ENCODE peak calls at places on chromosome 1, in four cellular contexts. R is IMR-90, D is foreskin fibroblast, K is lower leg skin. N is an unnamed sample.

GRCh38 chr1:209787551-209787950 is 3.2 kb upstream of the C1orf74 start:
- DNase-seq in D (no peak), R (peak), K (peak), N (no peak)

GRCh38 chr1:173420330-173420806 is 56.8 kb upstream of the PRDX6 start:
- DNase-seq in R (peak), K (peak), D (peak), N (no peak)

GRCh38 chr1:36792292-36792691 is 242.0 kb downstream of the GRIK3 start:
- DNase-seq in K (no peak), D (no peak), R (no peak), N (no peak)

GRCh38 chr1:43545686-43546387 is 15.2 kb downstream of the PTPRF start:
- DNase-seq in D (no peak), K (no peak), R (no peak), N (peak)

GRCh38 chr1:73105755-73106154 is 823.4 kb upstream of the NEGR1 start:
- DNase-seq in D (no peak), K (no peak), R (no peak), N (no peak)

GRCh38 chr1:93448983-93449805 is 1.3 kb downstream of the FNBP1L start:
- DNase-seq in R (peak), K (no peak), D (peak), N (no peak)

GRCh38 chr1:208868554-208868953 is 624.4 kb upstream of the PLXNA2 start:
- DNase-seq in K (no peak), D (no peak), R (no peak), N (no peak)

GRCh38 chr1:21308847-21309652 is 18.8 kb upstream of the ECE1 start:
- DNase-seq in D (no peak), K (no peak), R (no peak), N (no peak)

GRCh38 chr1:66291047-66291864 is 242.7 kb upstream of the SGIP1 start:
- DNase-seq in D (no peak), K (no peak), R (peak), N (no peak)

GRCh38 chr1:2137257-2138121 is 57.1 kb downstream of the FAAP20 start:
- DNase-seq in R (no peak), K (no peak), D (no peak), N (no peak)

GRCh38 chr1:42944207-42944928 is 14.3 kb downstream of the SLC2A1 start:
- DNase-seq in R (no peak), K (no peak), D (no peak), N (peak)

GRCh38 chr1:4963251-4963650 is 308.8 kb downstream of the AJAP1 start:
- DNase-seq in K (no peak), D (no peak), R (no peak), N (no peak)

GRCh38 chr1:202058001-202058908 is 47.9 kb downstream of the ELF3 start:
- DNase-seq in D (no peak), R (peak), K (no peak), N (no peak)

GRCh38 chr1:30652151-30652915 is 71.1 kb downstream of the MATN1 start:
- DNase-seq in R (no peak), K (no peak), D (no peak), N (no peak)

GRCh38 chr1:164607351-164607750 is 48.4 kb downstream of the PBX1 start:
- DNase-seq in D (no peak), R (no peak), K (no peak), N (no peak)

GRCh38 chr1:147568551-147568950 is 27.2 kb downstream of the BCL9 start:
- DNase-seq in R (no peak), K (no peak), D (no peak), N (no peak)

GRCh38 chr1:201461193-201461657 is 7.8 kb downstream of the PHLDA3 start:
- DNase-seq in R (peak), D (peak), K (peak), N (peak)

GRCh38 chr1:52553372-52554266 is 727 bp upstream of the TUT4 start:
- DNase-seq in K (peak), D (peak), R (peak), N (peak)

GRCh38 chr1:2297246-2298011 is 69.3 kb downstream of the SKI start:
- DNase-seq in K (no peak), D (no peak), R (no peak), N (no peak)

GRCh38 chr1:6208723-6209660 is 3.1 kb downstream of the RNF207 start:
- DNase-seq in R (peak), D (peak), K (no peak), N (no peak)

GRCh38 chr1:48692235-48692634 is 84.5 kb downstream of the BEND5 start:
- DNase-seq in R (no peak), D (no peak), K (no peak), N (no peak)

GRCh38 chr1:182598296-182598695 is 5.9 kb downstream of the RGS16 start:
- DNase-seq in K (no peak), R (no peak), D (no peak), N (no peak)

GRCh38 chr1:182600036-182600713 is 4.0 kb downstream of the RGS16 start:
- DNase-seq in D (no peak), R (no peak), K (no peak), N (no peak)

GRCh38 chr1:182600745-182601415 is 3.3 kb downstream of the RGS16 start:
- DNase-seq in R (no peak), K (no peak), D (no peak), N (no peak)

GRCh38 chr1:182601416-182601786 is 2.8 kb downstream of the RGS16 start:
- DNase-seq in D (peak), K (peak), R (peak), N (no peak)

GRCh38 chr1:182599339-182599738 is 4.8 kb downstream of the RGS16 start:
- DNase-seq in R (no peak), D (no peak), K (no peak), N (no peak)
- TF ChIP-seq CTCF in R (no peak), D (peak), K (no peak), N (peak)

GRCh38 chr1:8460132-8460544 is 142.2 kb downstream of the SLC45A1 start:
- DNase-seq in R (no peak), K (no peak), D (no peak), N (no peak)
- TF ChIP-seq CTCF in R (no peak), K (no peak), D (no peak), N (no peak)

DNA sequence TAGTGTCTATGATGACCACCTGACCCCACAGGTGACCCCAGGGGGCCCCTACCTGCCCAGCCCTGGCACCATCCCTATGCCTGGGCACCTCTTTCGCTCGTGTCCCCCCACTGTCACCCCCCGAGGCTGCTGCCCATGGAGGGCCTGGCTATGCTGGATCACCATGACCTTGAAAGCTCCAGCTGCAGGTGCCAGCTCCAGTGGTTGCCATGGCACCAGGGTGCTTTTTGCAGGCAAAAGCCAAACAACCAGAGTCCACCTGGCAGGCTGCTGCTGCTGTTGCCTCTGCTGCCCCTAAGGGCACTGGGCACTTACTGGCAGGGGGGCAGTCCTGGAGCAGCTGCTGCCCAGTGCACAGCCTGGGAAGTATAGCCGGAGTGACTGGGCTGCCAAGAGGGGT is 21.7 kb downstream of the ETNK2 start:
- DNase-seq in R (no peak), K (no peak), D (no peak), N (no peak)
- TF ChIP-seq CTCF in R (no peak), K (no peak), D (no peak), N (no peak)

GRCh38 chr1:86687595-86687994 is 16.8 kb upstream of the SH3GLB1 start:
- DNase-seq in D (no peak), R (no peak), K (no peak), N (no peak)
- TF ChIP-seq CTCF in D (no peak), R (peak), K (no peak), N (no peak)

DNA sequence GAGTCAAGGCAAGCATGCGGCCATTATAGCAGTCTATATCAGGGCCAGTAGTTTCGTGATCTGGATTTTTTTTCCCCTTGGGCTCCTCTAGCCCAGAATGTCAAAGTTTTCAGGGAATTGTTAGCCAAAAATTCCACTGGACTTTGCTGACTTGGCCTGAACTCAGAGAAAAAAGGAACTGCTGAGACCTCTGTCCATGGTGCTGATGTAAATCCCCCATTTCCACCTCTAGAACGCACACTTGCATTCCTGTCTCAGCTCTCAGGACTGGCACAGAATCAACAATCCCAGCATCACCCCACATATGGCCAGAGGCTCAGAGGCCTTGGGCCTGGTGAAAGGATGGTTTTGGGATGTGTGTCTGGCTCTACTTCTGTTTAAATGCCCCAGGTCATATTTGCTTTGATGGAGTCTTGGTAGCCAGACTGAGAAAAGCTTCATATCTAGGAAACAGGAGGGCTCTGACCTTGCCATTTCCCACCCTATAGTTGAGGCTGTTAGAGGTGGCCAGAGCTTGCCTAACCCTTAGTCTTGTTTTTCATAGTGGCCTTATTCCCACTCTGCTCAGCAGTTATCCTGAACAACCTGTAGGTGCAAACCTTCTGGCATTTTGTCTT is 16.9 kb upstream of the EFCAB14 start:
- DNase-seq in R (peak), D (peak), K (no peak), N (no peak)
- TF ChIP-seq CTCF in R (peak), D (peak), K (no peak), N (no peak)